ENCODE peak calls at places on chromosomes 1 and 21, in nine cellular contexts. One of them, this sample, is unnamed.

GRCh38 chr1:211735208-211736170 is 60.1 kb upstream of the NEK2 start:
- DNase-seq in NT2/D1: peak; percentile 57
- DNase-seq in uterus: no peak
- DNase-seq in right lobe of liver: no peak
- DNase-seq in AG04450: peak; percentile 16
- DNase-seq in mammary epithelial cell: peak; percentile 85
- DNase-seq in adrenal gland: peak; percentile 94
- DNase-seq in PC-3: peak; percentile 99
- DNase-seq in naive thymus-derived CD4-positive, alpha-beta T cell: no peak
- DNase-seq in this sample: peak; percentile 87

GRCh38 chr1:41678141-41678878 is 193.8 kb upstream of the EDN2 start:
- DNase-seq in NT2/D1: no peak
- DNase-seq in uterus: no peak
- DNase-seq in right lobe of liver: no peak
- DNase-seq in AG04450: peak; percentile 67
- DNase-seq in mammary epithelial cell: peak; percentile 79
- DNase-seq in adrenal gland: no peak
- DNase-seq in PC-3: no peak
- DNase-seq in naive thymus-derived CD4-positive, alpha-beta T cell: no peak
- DNase-seq in this sample: peak; percentile 39

GRCh38 chr1:113250161-113250560 is 140.2 kb upstream of the MAGI3 start:
- DNase-seq in NT2/D1: no peak
- DNase-seq in uterus: no peak
- DNase-seq in right lobe of liver: no peak
- DNase-seq in AG04450: no peak
- DNase-seq in mammary epithelial cell: no peak
- DNase-seq in adrenal gland: no peak
- DNase-seq in PC-3: no peak
- DNase-seq in naive thymus-derived CD4-positive, alpha-beta T cell: no peak
- DNase-seq in this sample: no peak

GRCh38 chr1:16677552-16678423 is 11.0 kb upstream of the RNU1-3 start:
- DNase-seq in NT2/D1: peak; percentile 2
- DNase-seq in uterus: peak; percentile 29
- DNase-seq in right lobe of liver: no peak
- DNase-seq in AG04450: peak; percentile 10
- DNase-seq in mammary epithelial cell: peak; percentile 62
- DNase-seq in adrenal gland: peak; percentile 50
- DNase-seq in PC-3: peak; percentile 84
- DNase-seq in naive thymus-derived CD4-positive, alpha-beta T cell: peak; percentile 31
- DNase-seq in this sample: peak; percentile 56

GRCh38 chr21:38236232-38236631 is 20.6 kb upstream of the KCNJ15 start:
- DNase-seq in NT2/D1: no peak
- DNase-seq in uterus: no peak
- DNase-seq in right lobe of liver: no peak
- DNase-seq in AG04450: no peak
- DNase-seq in mammary epithelial cell: no peak
- DNase-seq in adrenal gland: no peak
- DNase-seq in PC-3: peak; percentile 13
- DNase-seq in naive thymus-derived CD4-positive, alpha-beta T cell: no peak
- DNase-seq in this sample: no peak

GRCh38 chr21:45572231-45572630 is 30.0 kb upstream of the SLC19A1 start:
- DNase-seq in NT2/D1: no peak
- DNase-seq in uterus: no peak
- DNase-seq in right lobe of liver: no peak
- DNase-seq in AG04450: no peak
- DNase-seq in mammary epithelial cell: no peak
- DNase-seq in adrenal gland: peak; percentile 47
- DNase-seq in PC-3: no peak
- DNase-seq in naive thymus-derived CD4-positive, alpha-beta T cell: no peak
- DNase-seq in this sample: no peak

GRCh38 chr1:175479521-175480342 is 263.7 kb downstream of the TNR start:
- DNase-seq in NT2/D1: no peak
- DNase-seq in uterus: no peak
- DNase-seq in right lobe of liver: no peak
- DNase-seq in AG04450: no peak
- DNase-seq in mammary epithelial cell: no peak
- DNase-seq in adrenal gland: no peak
- DNase-seq in PC-3: no peak
- DNase-seq in naive thymus-derived CD4-positive, alpha-beta T cell: no peak
- DNase-seq in this sample: no peak

GRCh38 chr1:185961664-185962063 is 227.5 kb downstream of the HMCN1 start:
- DNase-seq in NT2/D1: no peak
- DNase-seq in uterus: no peak
- DNase-seq in right lobe of liver: no peak
- DNase-seq in AG04450: no peak
- DNase-seq in mammary epithelial cell: peak; percentile 50
- DNase-seq in adrenal gland: no peak
- DNase-seq in PC-3: no peak
- DNase-seq in naive thymus-derived CD4-positive, alpha-beta T cell: no peak
- DNase-seq in this sample: peak; percentile 59

GRCh38 chr1:149987297-149987595 is 23.3 kb downstream of the OTUD7B start:
- DNase-seq in NT2/D1: no peak
- DNase-seq in uterus: no peak
- DNase-seq in right lobe of liver: no peak
- DNase-seq in AG04450: no peak
- DNase-seq in mammary epithelial cell: no peak
- DNase-seq in adrenal gland: no peak
- DNase-seq in PC-3: no peak
- DNase-seq in naive thymus-derived CD4-positive, alpha-beta T cell: no peak
- DNase-seq in this sample: no peak

GRCh38 chr1:66351913-66352312 is 182.0 kb upstream of the SGIP1 start:
- DNase-seq in NT2/D1: no peak
- DNase-seq in uterus: no peak
- DNase-seq in right lobe of liver: no peak
- DNase-seq in AG04450: no peak
- DNase-seq in mammary epithelial cell: no peak
- DNase-seq in adrenal gland: no peak
- DNase-seq in PC-3: no peak
- DNase-seq in naive thymus-derived CD4-positive, alpha-beta T cell: peak; percentile 66
- DNase-seq in this sample: no peak

GRCh38 chr1:55280731-55281130 is 65.6 kb upstream of the USP24 start:
- DNase-seq in NT2/D1: no peak
- DNase-seq in uterus: no peak
- DNase-seq in right lobe of liver: no peak
- DNase-seq in AG04450: no peak
- DNase-seq in mammary epithelial cell: no peak
- DNase-seq in adrenal gland: no peak
- DNase-seq in PC-3: no peak
- DNase-seq in naive thymus-derived CD4-positive, alpha-beta T cell: no peak
- DNase-seq in this sample: peak; percentile 48

GRCh38 chr1:53507115-53507816 is 48.1 kb downstream of the DMRTB1 start:
- DNase-seq in NT2/D1: peak; percentile 59
- DNase-seq in uterus: no peak
- DNase-seq in right lobe of liver: no peak
- DNase-seq in AG04450: no peak
- DNase-seq in mammary epithelial cell: no peak
- DNase-seq in adrenal gland: no peak
- DNase-seq in PC-3: no peak
- DNase-seq in naive thymus-derived CD4-positive, alpha-beta T cell: no peak
- DNase-seq in this sample: no peak

DNA sequence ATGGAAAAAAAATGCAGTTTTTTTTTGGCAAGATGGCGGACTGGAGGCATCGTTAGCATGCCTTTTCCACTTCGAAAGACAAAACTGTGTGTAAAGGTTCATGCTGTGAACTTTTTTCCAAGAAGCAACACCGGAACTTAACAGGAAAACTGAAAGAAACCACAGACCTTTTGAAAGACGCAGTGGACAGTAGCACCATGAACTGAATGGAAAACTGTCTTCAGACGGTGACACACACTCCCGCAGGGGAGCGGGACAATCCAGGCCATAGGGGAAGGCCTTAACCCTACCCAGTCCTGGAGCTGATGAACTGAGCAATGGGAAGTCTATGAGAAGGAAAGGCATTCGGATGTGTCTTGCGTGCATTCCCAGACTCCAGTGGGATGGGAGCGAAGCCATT is 54.9 kb downstream of the NEK7 start:
- DNase-seq in NT2/D1: no peak
- DNase-seq in uterus: no peak
- DNase-seq in right lobe of liver: no peak
- DNase-seq in AG04450: no peak
- DNase-seq in mammary epithelial cell: no peak
- DNase-seq in adrenal gland: no peak
- DNase-seq in PC-3: no peak
- DNase-seq in naive thymus-derived CD4-positive, alpha-beta T cell: no peak
- DNase-seq in this sample: no peak
- H3K9me3 ChIP-seq in NT2/D1: peaks cover 29% of the 10 kb centered on the region
- H3K9me3 ChIP-seq in uterus: peaks cover 13% of the 10 kb centered on the region
- H3K9me3 ChIP-seq in right lobe of liver: no peaks in the 10 kb centered on the region
- H3K9me3 ChIP-seq in AG04450: peaks cover 7% of the 10 kb centered on the region
- H3K9me3 ChIP-seq in mammary epithelial cell: peaks cover 9% of the 10 kb centered on the region
- H3K9me3 ChIP-seq in adrenal gland: no peaks in the 10 kb centered on the region
- H3K9me3 ChIP-seq in PC-3: no peaks in the 10 kb centered on the region
- H3K9me3 ChIP-seq in naive thymus-derived CD4-positive, alpha-beta T cell: peaks cover 5% of the 10 kb centered on the region
- H3K9me3 ChIP-seq in this sample: peaks cover 9% of the 10 kb centered on the region

DNA sequence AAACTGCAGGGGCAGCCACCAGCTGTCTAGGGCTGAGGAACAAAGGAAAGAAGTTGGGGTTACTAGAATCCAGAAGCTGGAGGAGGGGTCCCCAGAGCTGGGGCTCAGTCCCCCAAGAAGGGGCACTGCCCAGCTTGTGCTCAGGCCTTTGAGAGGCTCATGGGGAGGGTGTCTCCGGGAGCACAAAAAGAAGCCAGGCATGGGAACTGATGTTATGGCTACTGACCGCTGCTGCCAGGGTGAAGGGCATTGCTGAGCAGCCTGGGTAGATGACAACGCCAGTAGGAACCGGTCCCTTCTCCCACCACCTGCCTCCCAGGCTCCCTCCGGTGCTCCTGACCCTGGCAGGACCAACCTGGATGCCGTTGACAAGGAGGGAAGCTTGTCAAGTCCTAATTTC is 762.5 kb upstream of the TPTE start:
- DNase-seq in NT2/D1: no peak
- DNase-seq in uterus: no peak
- DNase-seq in right lobe of liver: no peak
- DNase-seq in AG04450: no peak
- DNase-seq in mammary epithelial cell: no peak
- DNase-seq in adrenal gland: no peak
- DNase-seq in PC-3: no peak
- DNase-seq in naive thymus-derived CD4-positive, alpha-beta T cell: no peak
- DNase-seq in this sample: no peak
- H3K9me3 ChIP-seq in NT2/D1: peaks cover 13% of the 10 kb centered on the region
- H3K9me3 ChIP-seq in uterus: no peaks in the 10 kb centered on the region
- H3K9me3 ChIP-seq in right lobe of liver: no peaks in the 10 kb centered on the region
- H3K9me3 ChIP-seq in AG04450: peaks cover 55% of the 10 kb centered on the region
- H3K9me3 ChIP-seq in mammary epithelial cell: peaks cover 65% of the 10 kb centered on the region
- H3K9me3 ChIP-seq in adrenal gland: no peaks in the 10 kb centered on the region
- H3K9me3 ChIP-seq in PC-3: peaks cover 57% of the 10 kb centered on the region
- H3K9me3 ChIP-seq in naive thymus-derived CD4-positive, alpha-beta T cell: no peaks in the 10 kb centered on the region
- H3K9me3 ChIP-seq in this sample: no peaks in the 10 kb centered on the region

GRCh38 chr1:2789986-2790581 is 11.4 kb downstream of the TTC34 start:
- DNase-seq in NT2/D1: no peak
- DNase-seq in uterus: no peak
- DNase-seq in right lobe of liver: peak; percentile 13
- DNase-seq in AG04450: no peak
- DNase-seq in mammary epithelial cell: no peak
- DNase-seq in adrenal gland: no peak
- DNase-seq in PC-3: no peak
- DNase-seq in naive thymus-derived CD4-positive, alpha-beta T cell: no peak
- DNase-seq in this sample: no peak

GRCh38 chr1:2789164-2789985 is 12.1 kb downstream of the TTC34 start:
- DNase-seq in NT2/D1: no peak
- DNase-seq in uterus: no peak
- DNase-seq in right lobe of liver: peak; percentile 7
- DNase-seq in AG04450: no peak
- DNase-seq in mammary epithelial cell: no peak
- DNase-seq in adrenal gland: no peak
- DNase-seq in PC-3: no peak
- DNase-seq in naive thymus-derived CD4-positive, alpha-beta T cell: no peak
- DNase-seq in this sample: no peak

GRCh38 chr1:2787163-2787911 is 14.2 kb downstream of the TTC34 start:
- DNase-seq in NT2/D1: no peak
- DNase-seq in uterus: no peak
- DNase-seq in right lobe of liver: peak; percentile 14
- DNase-seq in AG04450: no peak
- DNase-seq in mammary epithelial cell: no peak
- DNase-seq in adrenal gland: no peak
- DNase-seq in PC-3: peak; percentile 15
- DNase-seq in naive thymus-derived CD4-positive, alpha-beta T cell: no peak
- DNase-seq in this sample: no peak

GRCh38 chr1:2788506-2789163 is 12.9 kb downstream of the TTC34 start:
- DNase-seq in NT2/D1: no peak
- DNase-seq in uterus: no peak
- DNase-seq in right lobe of liver: peak; percentile 12
- DNase-seq in AG04450: no peak
- DNase-seq in mammary epithelial cell: no peak
- DNase-seq in adrenal gland: no peak
- DNase-seq in PC-3: no peak
- DNase-seq in naive thymus-derived CD4-positive, alpha-beta T cell: no peak
- DNase-seq in this sample: no peak

GRCh38 chr1:2791027-2791760 is 10.3 kb downstream of the TTC34 start:
- DNase-seq in NT2/D1: no peak
- DNase-seq in uterus: no peak
- DNase-seq in right lobe of liver: no peak
- DNase-seq in AG04450: no peak
- DNase-seq in mammary epithelial cell: no peak
- DNase-seq in adrenal gland: no peak
- DNase-seq in PC-3: no peak
- DNase-seq in naive thymus-derived CD4-positive, alpha-beta T cell: no peak
- DNase-seq in this sample: no peak
- H3K9me3 ChIP-seq in NT2/D1: peaks cover 21% of the 10 kb centered on the region
- H3K9me3 ChIP-seq in uterus: peaks cover 8% of the 10 kb centered on the region
- H3K9me3 ChIP-seq in right lobe of liver: no peaks in the 10 kb centered on the region
- H3K9me3 ChIP-seq in AG04450: peaks cover 61% of the 10 kb centered on the region
- H3K9me3 ChIP-seq in mammary epithelial cell: peaks cover 48% of the 10 kb centered on the region
- H3K9me3 ChIP-seq in adrenal gland: no peaks in the 10 kb centered on the region
- H3K9me3 ChIP-seq in PC-3: peaks cover 8% of the 10 kb centered on the region
- H3K9me3 ChIP-seq in naive thymus-derived CD4-positive, alpha-beta T cell: no peaks in the 10 kb centered on the region
- H3K9me3 ChIP-seq in this sample: peaks cover 46% of the 10 kb centered on the region

GRCh38 chr1:110114784-110115183 is 2.5 kb downstream of the UBL4B start:
- DNase-seq in NT2/D1: no peak
- DNase-seq in uterus: no peak
- DNase-seq in right lobe of liver: no peak
- DNase-seq in AG04450: no peak
- DNase-seq in mammary epithelial cell: no peak
- DNase-seq in adrenal gland: no peak
- DNase-seq in PC-3: no peak
- DNase-seq in naive thymus-derived CD4-positive, alpha-beta T cell: no peak
- DNase-seq in this sample: no peak

GRCh38 chr1:110118636-110119396 is 6.6 kb downstream of the UBL4B start:
- DNase-seq in NT2/D1: no peak
- DNase-seq in uterus: no peak
- DNase-seq in right lobe of liver: no peak
- DNase-seq in AG04450: no peak
- DNase-seq in mammary epithelial cell: peak; percentile 48
- DNase-seq in adrenal gland: no peak
- DNase-seq in PC-3: peak; percentile 26
- DNase-seq in naive thymus-derived CD4-positive, alpha-beta T cell: no peak
- DNase-seq in this sample: peak; percentile 33

GRCh38 chr1:110123224-110123623 is 11.0 kb downstream of the UBL4B start:
- DNase-seq in NT2/D1: no peak
- DNase-seq in uterus: no peak
- DNase-seq in right lobe of liver: no peak
- DNase-seq in AG04450: no peak
- DNase-seq in mammary epithelial cell: no peak
- DNase-seq in adrenal gland: no peak
- DNase-seq in PC-3: peak; percentile 11
- DNase-seq in naive thymus-derived CD4-positive, alpha-beta T cell: no peak
- DNase-seq in this sample: peak; percentile 30

GRCh38 chr1:110120960-110121561 is 8.8 kb downstream of the UBL4B start:
- DNase-seq in NT2/D1: no peak
- DNase-seq in uterus: no peak
- DNase-seq in right lobe of liver: no peak
- DNase-seq in AG04450: no peak
- DNase-seq in mammary epithelial cell: no peak
- DNase-seq in adrenal gland: no peak
- DNase-seq in PC-3: no peak
- DNase-seq in naive thymus-derived CD4-positive, alpha-beta T cell: no peak
- DNase-seq in this sample: no peak

GRCh38 chr1:110119843-110120242 is 7.6 kb downstream of the UBL4B start:
- DNase-seq in NT2/D1: no peak
- DNase-seq in uterus: no peak
- DNase-seq in right lobe of liver: no peak
- DNase-seq in AG04450: no peak
- DNase-seq in mammary epithelial cell: no peak
- DNase-seq in adrenal gland: no peak
- DNase-seq in PC-3: no peak
- DNase-seq in naive thymus-derived CD4-positive, alpha-beta T cell: no peak
- DNase-seq in this sample: no peak
- H3K9me3 ChIP-seq in NT2/D1: peaks cover 28% of the 10 kb centered on the region
- H3K9me3 ChIP-seq in uterus: no peaks in the 10 kb centered on the region
- H3K9me3 ChIP-seq in right lobe of liver: no peaks in the 10 kb centered on the region
- H3K9me3 ChIP-seq in AG04450: peaks cover 6% of the 10 kb centered on the region
- H3K9me3 ChIP-seq in mammary epithelial cell: no peaks in the 10 kb centered on the region
- H3K9me3 ChIP-seq in adrenal gland: no peaks in the 10 kb centered on the region
- H3K9me3 ChIP-seq in PC-3: no peaks in the 10 kb centered on the region
- H3K9me3 ChIP-seq in naive thymus-derived CD4-positive, alpha-beta T cell: no peaks in the 10 kb centered on the region
- H3K9me3 ChIP-seq in this sample: peaks cover 6% of the 10 kb centered on the region

This sample was measured in adipocyte.